ENCODE peak calls at places on chromosomes 2 and 18, in eight cellular contexts. H is RWPE1, Y is cardiac fibroblast, J is A549, P is tibial nerve, L is fibroblast of lung, R is GM13976, S is omental fat pad. F is an unnamed sample.

GRCh38 chr2:11829324-11829946 is 83.0 kb downstream of the LPIN1 start:
- DNase-seq in H (peak), Y (peak), J (peak), P (peak), L (peak), R (peak), S (no peak), F (peak)

GRCh38 chr2:134120160-134120717 is 133.6 kb upstream of the MGAT5 start:
- DNase-seq in H (peak), Y (no peak), J (no peak), P (no peak), L (no peak), R (no peak), S (no peak), F (no peak)

GRCh38 chr18:23131693-23132319 is 3.5 kb upstream of the CABLES1 start:
- DNase-seq in H (peak), Y (peak), J (peak), P (no peak), L (peak), R (peak), S (peak), F (peak)

GRCh38 chr2:127674241-127675209 is 805 bp downstream of the LIMS2 start:
- DNase-seq in H (peak), Y (no peak), J (no peak), P (no peak), L (no peak), R (peak), S (no peak), F (no peak)

GRCh38 chr2:70984576-70985282 is 6.3 kb downstream of the ANKRD53 start:
- DNase-seq in H (peak), Y (peak), J (peak), P (no peak), L (peak), R (peak), S (peak), F (peak)

GRCh38 chr18:38369772-38370690 is 804.4 kb upstream of the CELF4 start:
- DNase-seq in H (no peak), Y (no peak), J (no peak), P (no peak), L (no peak), R (no peak), S (no peak), F (no peak)

GRCh38 chr2:135916232-135916631 is 40.0 kb upstream of the MCM6 start:
- DNase-seq in H (peak), Y (peak), J (peak), P (no peak), L (peak), R (peak), S (no peak), F (peak)

GRCh38 chr2:29535188-29535587 is 386.2 kb downstream of the ALK start:
- DNase-seq in H (no peak), Y (no peak), J (no peak), P (no peak), L (no peak), R (no peak), S (no peak), F (no peak)

GRCh38 chr2:168662651-168663208 is 139.7 kb upstream of the NOSTRIN start:
- DNase-seq in H (no peak), Y (no peak), J (no peak), P (no peak), L (no peak), R (no peak), S (no peak), F (no peak)

GRCh38 chr2:63790913-63791312 is 50.8 kb upstream of the UGP2 start:
- DNase-seq in H (peak), Y (peak), J (peak), P (no peak), L (peak), R (no peak), S (no peak), F (peak)

GRCh38 chr18:68428026-68428425 is 286.9 kb downstream of the TMX3 start:
- DNase-seq in H (peak), Y (peak), J (no peak), P (no peak), L (peak), R (no peak), S (no peak), F (peak)

GRCh38 chr2:77008925-77009706 is 513.1 kb downstream of the LRRTM4 start:
- DNase-seq in H (peak), Y (peak), J (no peak), P (no peak), L (peak), R (no peak), S (no peak), F (peak)

GRCh38 chr2:199309411-199309810 is 148.3 kb downstream of the SATB2 start:
- DNase-seq in H (no peak), Y (no peak), J (no peak), P (no peak), L (no peak), R (no peak), S (no peak), F (no peak)

GRCh38 chr2:196989496-196989895 is 63.0 kb upstream of the PGAP1 start:
- DNase-seq in H (no peak), Y (no peak), J (no peak), P (no peak), L (no peak), R (no peak), S (no peak), F (no peak)

GRCh38 chr2:155223781-155224406 is 525.4 kb downstream of the KCNJ3 start:
- DNase-seq in H (no peak), Y (peak), J (peak), P (no peak), L (no peak), R (peak), S (no peak), F (peak)

GRCh38 chr2:109326306-109326705 is 197.3 kb downstream of the SH3RF3 start:
- DNase-seq in H (no peak), Y (no peak), J (no peak), P (no peak), L (no peak), R (no peak), S (no peak), F (no peak)

GRCh38 chr2:100104718-100105677 is 37.4 kb downstream of the AFF3 start:
- DNase-seq in H (no peak), Y (no peak), J (no peak), P (no peak), L (peak), R (peak), S (no peak), F (no peak)

GRCh38 chr18:8814206-8814605 is 108.8 kb downstream of the MTCL1 start:
- DNase-seq in H (no peak), Y (no peak), J (no peak), P (no peak), L (peak), R (no peak), S (no peak), F (peak)

GRCh38 chr2:231794383-231794782 is 8.1 kb downstream of the COPS7B start:
- DNase-seq in H (no peak), Y (no peak), J (no peak), P (no peak), L (no peak), R (no peak), S (no peak), F (no peak)

GRCh38 chr2:231800493-231801091 is 14.3 kb downstream of the COPS7B start:
- DNase-seq in H (no peak), Y (peak), J (peak), P (no peak), L (peak), R (peak), S (no peak), F (peak)

GRCh38 chr2:231791107-231791506 is 4.9 kb downstream of the COPS7B start:
- DNase-seq in H (no peak), Y (no peak), J (no peak), P (no peak), L (no peak), R (no peak), S (no peak), F (no peak)

GRCh38 chr2:231795525-231796327 is 9.5 kb downstream of the COPS7B start:
- DNase-seq in H (peak), Y (peak), J (peak), P (no peak), L (peak), R (no peak), S (no peak), F (peak)
- TF ChIP-seq CTCF in H (peak), Y (peak), J (peak), P (no peak), L (peak), R (no peak), S (no peak), F (peak)

GRCh38 chr2:231786177-231786916 is at the start of gene COPS7B:
- DNase-seq in H (peak), Y (peak), J (peak), P (peak), L (peak), R (peak), S (peak), F (peak)
- TF ChIP-seq CTCF in H (peak), Y (peak), J (peak), P (peak), L (peak), R (peak), S (no peak), F (peak)

GRCh38 chr18:36572135-36572856 is 256.5 kb downstream of the TPGS2 start:
- DNase-seq in H (peak), Y (peak), J (peak), P (peak), L (peak), R (no peak), S (no peak), F (peak)
- TF ChIP-seq CTCF in H (peak), Y (peak), J (peak), P (peak), L (peak), R (peak), S (no peak), F (peak)

DNA sequence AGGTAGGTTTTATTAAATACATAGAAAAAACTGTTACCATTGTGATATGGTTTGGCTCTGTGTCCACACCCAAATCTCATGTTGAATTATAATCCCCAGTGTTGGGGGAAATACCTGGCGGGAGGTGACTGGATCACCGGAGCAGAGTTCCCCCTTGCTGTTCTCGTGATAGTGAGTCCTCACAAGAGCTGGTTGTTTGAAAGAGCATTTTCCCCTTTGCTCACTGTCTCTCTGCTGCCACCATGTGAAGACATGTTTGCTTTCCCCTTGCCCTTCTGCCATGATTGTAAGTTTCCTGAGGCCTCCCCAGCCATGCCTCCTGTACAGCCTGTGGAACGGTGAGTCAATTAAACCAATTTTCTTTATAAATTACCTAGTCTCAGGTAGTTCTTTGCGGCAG is 352.7 kb upstream of the SLC39A10 start:
- DNase-seq in H (no peak), Y (peak), J (peak), P (no peak), L (peak), R (no peak), S (no peak), F (peak)
- TF ChIP-seq CTCF in H (peak), Y (peak), J (peak), P (no peak), L (peak), R (peak), S (no peak), F (peak)

GRCh38 chr2:192286093-192286701 is 91.5 kb upstream of the TMEFF2 start:
- DNase-seq in H (peak), Y (peak), J (peak), P (no peak), L (peak), R (no peak), S (no peak), F (peak)
- TF ChIP-seq CTCF in H (peak), Y (peak), J (peak), P (no peak), L (peak), R (peak), S (no peak), F (peak)

GRCh38 chr2:131016826-131017596 is 76.2 kb downstream of the FAM168B start:
- DNase-seq in H (peak), Y (peak), J (peak), P (no peak), L (peak), R (no peak), S (no peak), F (peak)
- TF ChIP-seq CTCF in H (no peak), Y (no peak), J (no peak), P (no peak), L (no peak), R (no peak), S (no peak), F (no peak)